ENCODE peak calls at places on chromosomes 5 and 9, in four cellular contexts. E is WTC11, N is GM12878, M is HepG2. V is an unnamed sample.
A peak's percentile ranks its signal among the peaks of the same experiment; 100 is the strongest.

GRCh38 chr5:56148453-56148971 is 84.6 kb downstream of the ANKRD55 start:
- DNase-seq in E (no peak), N (peak; percentile 96), M (no peak), V (no peak)

GRCh38 chr5:119255571-119256356 is 100.1 kb upstream of the TNFAIP8 start:
- DNase-seq in E (peak; percentile 67), N (no peak), M (peak; percentile 74), V (peak; percentile 16)

GRCh38 chr9:123513554-123513953 is 157.6 kb downstream of the CRB2 start:
- DNase-seq in E (no peak), N (no peak), M (no peak), V (no peak)

GRCh38 chr5:65612298-65612907 is 11.7 kb downstream of the TRIM23 start:
- DNase-seq in E (no peak), N (no peak), M (no peak), V (no peak)

GRCh38 chr9:89247431-89248370 is 63.3 kb upstream of the CKS2 start:
- DNase-seq in E (no peak), N (no peak), M (no peak), V (no peak)

GRCh38 chr5:126028336-126028735 is 394.9 kb upstream of the GRAMD2B start:
- DNase-seq in E (no peak), N (no peak), M (no peak), V (no peak)

GRCh38 chr5:150836064-150836463 is 10.3 kb upstream of the IRGM start:
- DNase-seq in E (no peak), N (no peak), M (no peak), V (no peak)

GRCh38 chr5:133511653-133512235 is 100.6 kb downstream of the FSTL4 start:
- DNase-seq in E (no peak), N (no peak), M (no peak), V (no peak)

GRCh38 chr9:134544388-134545212 is 97.0 kb upstream of the COL5A1 start:
- DNase-seq in E (no peak), N (no peak), M (peak; percentile 15), V (no peak)

GRCh38 chr5:134171972-134172371 is 4.8 kb downstream of the SKP1 start:
- DNase-seq in E (no peak), N (no peak), M (no peak), V (no peak)

GRCh38 chr9:134058716-134059115 is 9.1 kb downstream of the BRD3 start:
- DNase-seq in E (no peak), N (no peak), M (no peak), V (no peak)

GRCh38 chr5:169548315-169548714 is 35.3 kb upstream of the SPDL1 start:
- DNase-seq in E (no peak), N (no peak), M (peak; percentile 5), V (no peak)

GRCh38 chr5:32708949-32709348 is 2.2 kb upstream of the NPR3 start:
- DNase-seq in E (peak; percentile 31), N (no peak), M (no peak), V (no peak)

GRCh38 chr5:42772265-42772993 is 15.8 kb downstream of the CCDC152 start:
- DNase-seq in E (no peak), N (no peak), M (no peak), V (no peak)

GRCh38 chr5:19866088-19866446 is 121.9 kb downstream of the CDH18 start:
- DNase-seq in E (no peak), N (no peak), M (no peak), V (no peak)

GRCh38 chr9:117782931-117783788 is 79.0 kb downstream of the TLR4 start:
- DNase-seq in E (peak; percentile 81), N (peak; percentile 31), M (peak; percentile 23), V (no peak)

GRCh38 chr5:171336486-171337206 is 27.6 kb downstream of the TLX3 start:
- DNase-seq in E (peak; percentile 51), N (no peak), M (no peak), V (no peak)

GRCh38 chr9:114505187-114506081 is at the start of gene WHRN:
- DNase-seq in E (peak; percentile 95), N (no peak), M (peak; percentile 77), V (peak; percentile 96)

GRCh38 chr9:121758693-121759092 is 107.3 kb downstream of the DAB2IP start:
- DNase-seq in E (no peak), N (no peak), M (no peak), V (no peak)

GRCh38 chr5:26864061-26864460 is 174.3 kb downstream of the CDH9 start:
- DNase-seq in E (no peak), N (no peak), M (no peak), V (no peak)

GRCh38 chr5:93158841-93159240 is 422.2 kb downstream of the NR2F1-AS1 start:
- DNase-seq in E (no peak), N (no peak), M (no peak), V (no peak)
- TF ChIP-seq CBFB in E (no peak), N (no peak), M (no peak), V (no peak)

DNA sequence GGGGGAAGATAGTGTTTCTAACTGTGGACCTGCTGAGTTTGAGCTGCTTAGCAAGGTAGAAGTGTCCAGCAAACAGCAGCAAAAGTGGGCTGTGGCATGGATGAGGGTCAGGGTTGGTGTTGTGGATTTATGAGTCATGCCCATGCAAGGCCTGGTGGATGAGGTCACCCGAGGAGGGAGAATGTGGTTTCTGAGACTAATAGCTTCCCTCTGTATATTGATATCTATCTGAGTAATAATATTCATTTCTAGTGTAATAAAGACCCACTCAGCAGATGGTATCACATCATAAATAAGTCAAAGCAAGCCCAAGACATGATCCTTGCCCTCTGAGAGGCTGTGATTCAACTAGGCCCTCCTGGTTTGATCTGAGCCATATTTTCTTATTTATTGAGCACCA is 597.8 kb upstream of the CLINT1 start:
- DNase-seq in E (no peak), N (no peak), M (peak; percentile 3), V (no peak)
- TF ChIP-seq CBFB in E (no peak), N (no peak), M (no peak), V (no peak)

DNA sequence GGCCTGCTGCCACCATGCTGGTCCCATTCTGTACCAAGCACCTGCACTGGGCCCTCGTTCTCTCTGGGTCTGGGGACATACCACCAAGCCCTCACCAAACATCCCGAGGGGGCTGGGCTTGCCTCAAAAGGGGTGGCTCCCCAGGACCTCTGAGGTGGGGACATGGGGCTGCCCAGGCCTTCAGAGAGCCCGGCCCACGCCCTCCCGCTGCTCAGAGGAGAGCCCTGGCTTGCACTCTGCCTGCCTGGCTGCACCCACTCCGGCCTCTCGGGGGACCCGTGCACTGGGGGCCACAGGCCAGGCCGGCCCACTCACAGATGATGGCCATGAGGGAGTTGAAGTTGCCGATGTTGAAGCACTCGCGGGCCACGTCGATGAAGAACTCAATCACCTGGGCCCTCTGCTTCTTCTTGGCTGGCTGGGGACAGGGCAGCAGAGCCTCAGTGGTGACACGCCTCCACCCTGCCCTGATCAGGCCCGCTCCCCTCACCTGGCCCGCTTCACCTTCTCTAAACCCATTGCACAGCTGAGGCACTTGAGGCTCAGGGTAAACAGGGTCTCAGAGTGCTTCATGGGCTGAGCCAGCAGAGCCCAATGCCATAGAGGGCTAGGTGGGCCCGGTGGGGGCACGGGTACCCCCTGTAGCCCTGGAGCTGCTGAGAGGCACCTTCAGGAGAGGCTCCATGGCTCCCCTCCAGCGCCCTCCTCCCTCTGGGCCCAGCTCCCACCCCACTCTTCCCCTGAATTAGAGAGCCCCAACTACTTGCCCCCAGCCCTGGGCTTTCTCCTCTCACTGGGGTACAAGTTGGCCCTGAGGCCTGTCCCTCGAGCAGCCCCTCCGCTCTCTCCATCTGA is 47.7 kb upstream of the RNF130 start:
- DNase-seq in E (no peak), N (no peak), M (no peak), V (no peak)
- TF ChIP-seq CBFB in E (no peak), N (no peak), M (no peak), V (no peak)

GRCh38 chr9:6923081-6923480 is 165.3 kb downstream of the KDM4C start:
- DNase-seq in E (no peak), N (no peak), M (no peak), V (no peak)
- TF ChIP-seq CBFB in E (no peak), N (no peak), M (no peak), V (no peak)

DNA sequence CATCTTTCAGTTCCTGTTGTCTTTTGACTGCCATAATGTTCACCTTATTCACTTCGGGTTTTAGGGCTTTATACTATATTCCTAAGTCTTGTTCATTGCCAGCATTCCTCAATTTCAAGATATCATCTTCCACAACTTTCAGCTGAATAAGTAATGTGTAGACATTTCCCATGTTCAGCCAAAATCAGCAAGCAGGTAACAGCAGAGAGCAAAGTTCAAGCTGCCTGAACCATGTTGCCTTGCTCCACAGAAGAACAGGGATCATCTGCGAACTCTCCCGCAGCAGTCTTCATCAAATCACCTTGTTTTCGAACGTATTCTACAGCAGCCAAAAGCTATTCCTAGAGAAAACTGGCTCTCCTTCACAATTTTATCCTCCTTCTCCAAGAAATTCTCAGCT is 95.3 kb upstream of the CCDC112 start:
- DNase-seq in E (no peak), N (no peak), M (no peak), V (no peak)
- TF ChIP-seq CBFB in E (no peak), N (no peak), M (no peak), V (no peak)

GRCh38 chr9:75130621-75131020 is 42.3 kb downstream of the OSTF1 start:
- DNase-seq in E (no peak), N (no peak), M (no peak), V (no peak)
- TF ChIP-seq CBFB in E (no peak), N (no peak), M (no peak), V (no peak)

DNA sequence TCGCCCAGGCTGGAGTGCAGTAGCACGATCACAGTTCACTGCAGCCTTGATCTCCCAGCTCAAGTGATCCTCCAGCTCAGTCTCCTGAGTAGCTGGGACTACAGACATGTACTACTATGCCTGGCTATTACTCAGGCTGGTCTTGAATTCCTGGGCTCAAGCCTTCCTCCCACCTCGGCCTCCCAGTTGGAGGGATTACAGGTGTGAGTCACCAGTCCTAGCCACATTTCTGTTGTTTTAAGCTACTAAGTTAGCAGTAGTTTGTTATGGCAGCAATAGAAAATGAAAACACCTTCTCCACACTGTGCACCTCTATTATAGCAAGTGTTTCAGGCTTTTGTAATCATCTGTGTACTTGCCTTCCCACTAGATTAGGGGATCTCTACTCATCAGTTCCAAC is 588.9 kb upstream of the TLE4 start:
- DNase-seq in E (no peak), N (no peak), M (no peak), V (no peak)
- TF ChIP-seq CBFB in E (no peak), N (no peak), M (no peak), V (no peak)

DNA sequence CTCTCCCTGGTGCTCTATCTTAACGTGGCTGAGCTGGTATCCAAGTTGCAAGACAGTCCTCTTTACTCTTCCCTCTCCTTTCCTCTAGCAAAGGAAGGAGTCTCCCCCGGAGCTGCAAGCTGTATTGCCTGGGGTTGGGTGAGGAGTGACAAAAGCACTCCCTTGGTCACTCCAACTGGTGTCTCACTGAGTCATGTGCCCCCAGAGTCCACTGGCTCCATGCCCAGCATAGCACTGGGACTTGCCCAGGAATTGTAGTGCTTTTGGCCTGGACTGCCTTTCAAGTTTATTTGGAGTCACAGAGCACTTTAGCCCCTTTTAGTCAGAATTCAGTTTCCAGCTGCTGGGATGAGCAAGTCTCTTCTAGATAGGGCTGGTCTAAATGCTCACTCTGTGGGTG is 82.6 kb upstream of the FST start:
- DNase-seq in E (no peak), N (no peak), M (no peak), V (no peak)
- TF ChIP-seq CBFB in E (no peak), N (no peak), M (no peak), V (no peak)